ENCODE peak calls at places on chromosomes 4 and X, in five cellular contexts. G is HCT116, J is A673, T is neural progenitor cell, P is keratinocyte. F is an unnamed sample.

GRCh38 chr4:2448589-2448988 is 20.3 kb upstream of the RNF4 start:
- DNase-seq in G (no peak), J (no peak), T (no peak), P (no peak), F (no peak)

GRCh38 chr4:52142816-52143215 is 91.7 kb downstream of the SPATA18 start:
- DNase-seq in G (no peak), J (peak), T (no peak), P (no peak), F (no peak)

GRCh38 chrX:26845051-26845450 is 618.1 kb downstream of the PPP4R3C start:
- DNase-seq in G (no peak), J (no peak), T (no peak), P (no peak), F (no peak)

GRCh38 chrX:123905334-123905733 is 45.5 kb downstream of the XIAP start:
- DNase-seq in G (no peak), J (no peak), T (no peak), P (no peak), F (no peak)

GRCh38 chr4:19947349-19947748 is 304.4 kb upstream of the SLIT2 start:
- DNase-seq in G (no peak), J (no peak), T (no peak), P (no peak), F (no peak)

GRCh38 chrX:118364261-118364660 is 18.4 kb downstream of the WDR44 start:
- DNase-seq in G (no peak), J (no peak), T (no peak), P (no peak), F (no peak)

GRCh38 chrX:13495232-13495631 is 74.2 kb upstream of the EGFL6 start:
- DNase-seq in G (peak), J (no peak), T (no peak), P (no peak), F (no peak)

GRCh38 chr4:26751004-26751403 is 109.6 kb upstream of the STIM2 start:
- DNase-seq in G (no peak), J (no peak), T (no peak), P (no peak), F (no peak)

GRCh38 chrX:153580700-153581386 is 18.1 kb downstream of the CCNQ start:
- DNase-seq in G (no peak), J (peak), T (peak), P (no peak), F (no peak)

GRCh38 chr4:169795585-169795984 is 37.8 kb upstream of the HPF1 start:
- DNase-seq in G (no peak), J (peak), T (no peak), P (peak), F (no peak)

GRCh38 chr4:169791527-169792156 is 33.9 kb upstream of the HPF1 start:
- DNase-seq in G (peak), J (peak), T (peak), P (peak), F (peak)

DNA sequence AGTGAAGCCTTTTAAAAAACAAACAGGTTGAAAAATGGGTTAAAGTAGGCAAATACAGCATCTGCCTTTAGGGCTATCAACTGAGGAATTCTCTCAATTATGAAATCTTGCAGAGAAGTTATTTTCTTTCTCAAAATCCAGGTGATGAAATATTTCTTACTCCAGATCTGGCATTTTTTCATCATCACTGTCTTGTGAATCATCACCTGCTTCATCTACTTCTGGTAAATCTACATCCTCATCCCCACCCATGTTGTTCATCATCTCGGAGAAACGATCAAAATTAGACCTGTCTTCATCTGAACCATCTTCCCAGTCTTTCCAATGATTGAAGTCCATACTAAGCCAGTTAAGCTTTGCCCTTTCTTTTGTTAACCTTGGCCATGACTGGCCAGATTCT is 33.3 kb upstream of the HPF1 start:
- DNase-seq in G (no peak), J (no peak), T (no peak), P (no peak), F (no peak)
- TF ChIP-seq EZH2 in G (no peak), J (no peak), T (no peak), P (no peak), F (no peak)

DNA sequence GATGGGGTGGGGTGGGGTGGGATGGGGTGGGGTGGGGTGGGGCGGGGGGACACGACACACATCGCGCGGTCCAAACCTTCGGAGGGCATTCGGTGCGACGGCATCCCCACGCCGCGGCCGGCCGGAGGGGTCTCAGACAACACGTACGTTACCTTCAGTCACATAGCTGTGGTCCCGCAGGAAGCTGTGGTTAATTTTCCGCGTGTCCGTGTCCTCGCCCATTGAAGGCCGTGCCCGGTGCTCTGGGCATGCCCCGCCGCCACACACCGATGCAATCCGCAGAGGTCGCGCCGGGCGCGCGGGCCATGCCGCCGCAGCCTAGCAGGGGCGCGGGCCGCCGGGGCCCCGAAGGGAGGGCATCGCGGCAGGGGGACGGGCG is 417 bp downstream of the PPP2R2C start:
- DNase-seq in G (no peak), J (no peak), T (no peak), P (no peak), F (no peak)
- TF ChIP-seq EZH2 in G (no peak), J (no peak), T (peak), P (no peak), F (no peak)

DNA sequence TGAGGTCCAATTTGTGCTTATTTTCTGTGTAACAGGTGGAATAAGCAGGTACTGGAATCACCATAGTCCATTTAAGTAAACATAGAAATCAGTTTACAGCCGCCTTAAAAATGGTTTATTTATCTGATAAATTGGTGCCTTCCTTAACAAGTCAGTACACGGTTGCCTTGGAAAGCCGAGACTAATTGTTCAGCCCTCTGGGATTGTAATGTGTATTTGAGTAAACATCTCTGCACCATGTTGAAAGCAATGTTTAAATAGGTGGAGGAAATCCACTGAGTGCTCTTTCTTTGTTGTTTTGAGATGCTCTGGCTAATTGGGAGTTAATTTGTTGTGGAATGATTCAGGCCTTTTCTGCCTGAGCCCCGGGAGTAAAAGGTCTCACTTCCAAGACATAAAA is 45.7 kb upstream of the ADRA2C start:
- DNase-seq in G (no peak), J (no peak), T (no peak), P (no peak), F (no peak)
- TF ChIP-seq EZH2 in G (no peak), J (no peak), T (no peak), P (no peak), F (no peak)

GRCh38 chrX:72306851-72307645 is 1.3 kb upstream of the CITED1 start:
- DNase-seq in G (peak), J (peak), T (peak), P (no peak), F (no peak)
- TF ChIP-seq EZH2 in G (no peak), J (peak), T (no peak), P (peak), F (no peak)

GRCh38 chr4:1294891-1295290 is 5.2 kb downstream of the MAEA start:
- DNase-seq in G (no peak), J (no peak), T (no peak), P (no peak), F (no peak)
- TF ChIP-seq EZH2 in G (no peak), J (no peak), T (no peak), P (no peak), F (no peak)

GRCh38 chr4:174215936-174216699 is 67.3 kb downstream of the FBXO8 start:
- DNase-seq in G (no peak), J (no peak), T (peak), P (no peak), F (no peak)
- TF ChIP-seq EZH2 in G (no peak), J (no peak), T (no peak), P (no peak), F (no peak)

F was measured in DND-41.